ENCODE peak calls at places on chromosomes 11 and 22, in nine cellular contexts. B is BE2C, W is AG09309, I is kidney, V is lower leg skin, R is left ventricle myocardium inferior, O is cardiac muscle cell, S is A549, U is astrocyte of the cerebellum. Q is an unnamed sample.

GRCh38 chr11:113377606-113378005 is 10.0 kb upstream of the ANKK1 start:
- DNase-seq in B (no peak), W (no peak), I (no peak), V (no peak), R (no peak), O (peak), S (no peak), U (no peak), Q (no peak)

GRCh38 chr11:61551630-61552029 is 29.2 kb downstream of the SYT7 start:
- DNase-seq in B (no peak), W (peak), I (peak), V (no peak), R (peak), O (peak), S (peak), U (no peak), Q (no peak)

GRCh38 chr22:47617186-47617585 is 854.7 kb downstream of the TBC1D22A start:
- DNase-seq in B (no peak), W (no peak), I (no peak), V (no peak), R (no peak), O (no peak), S (no peak), U (no peak), Q (no peak)

GRCh38 chr11:86869966-86870570 is 69.7 kb downstream of the PRSS23 start:
- DNase-seq in B (peak), W (peak), I (no peak), V (peak), R (peak), O (peak), S (peak), U (peak), Q (peak)

GRCh38 chr11:112453601-112454577 is 193.2 kb upstream of the PLET1 start:
- DNase-seq in B (peak), W (no peak), I (no peak), V (no peak), R (no peak), O (peak), S (peak), U (no peak), Q (peak)

GRCh38 chr22:42437488-42438292 is 5.5 kb upstream of the NFAM1 start:
- DNase-seq in B (peak), W (no peak), I (peak), V (peak), R (peak), O (peak), S (peak), U (no peak), Q (peak)

GRCh38 chr22:20228055-20228938 is 39.8 kb downstream of the RTN4R start:
- DNase-seq in B (no peak), W (no peak), I (no peak), V (no peak), R (no peak), O (no peak), S (no peak), U (no peak), Q (no peak)

GRCh38 chr11:35282226-35282882 is 137.0 kb downstream of the SLC1A2 start:
- DNase-seq in B (no peak), W (no peak), I (no peak), V (no peak), R (no peak), O (peak), S (peak), U (no peak), Q (no peak)

GRCh38 chr22:19504900-19505734 is 19.1 kb downstream of the CLDN5 start:
- DNase-seq in B (no peak), W (no peak), I (no peak), V (no peak), R (no peak), O (no peak), S (no peak), U (no peak), Q (no peak)

GRCh38 chr11:32830413-32830738 is 649 bp downstream of the PRRG4 start:
- DNase-seq in B (no peak), W (no peak), I (no peak), V (no peak), R (no peak), O (peak), S (peak), U (no peak), Q (peak)

GRCh38 chr11:12212821-12213185 is 102.4 kb downstream of the MICAL2 start:
- DNase-seq in B (no peak), W (no peak), I (no peak), V (no peak), R (no peak), O (no peak), S (no peak), U (no peak), Q (no peak)

GRCh38 chr11:61650781-61651571 is 29.2 kb upstream of the DAGLA start:
- DNase-seq in B (no peak), W (no peak), I (no peak), V (no peak), R (no peak), O (no peak), S (no peak), U (no peak), Q (no peak)

GRCh38 chr11:40292636-40293585 is 1166.5 kb downstream of the LRRC4C start:
- DNase-seq in B (no peak), W (no peak), I (peak), V (no peak), R (no peak), O (peak), S (no peak), U (no peak), Q (no peak)

GRCh38 chr11:14908214-14908880 is 16.3 kb upstream of the CYP2R1 start:
- DNase-seq in B (no peak), W (no peak), I (no peak), V (no peak), R (no peak), O (peak), S (peak), U (no peak), Q (no peak)

GRCh38 chr22:21816787-21817496 is 50.5 kb downstream of the MAPK1 start:
- DNase-seq in B (no peak), W (peak), I (no peak), V (no peak), R (no peak), O (peak), S (peak), U (peak), Q (no peak)

GRCh38 chr11:122882189-122882808 is at the start of gene JHY:
- DNase-seq in B (no peak), W (no peak), I (no peak), V (no peak), R (no peak), O (peak), S (no peak), U (no peak), Q (no peak)

GRCh38 chr11:3807856-3808845 is at the start of gene PGAP2:
- DNase-seq in B (peak), W (no peak), I (peak), V (peak), R (peak), O (peak), S (peak), U (no peak), Q (peak)

GRCh38 chr11:118634435-118635236 is 27.2 kb downstream of the PHLDB1 start:
- DNase-seq in B (peak), W (no peak), I (peak), V (no peak), R (peak), O (peak), S (no peak), U (peak), Q (peak)
- TF ChIP-seq CTCF in B (no peak), W (no peak), I (peak), V (no peak), R (peak), O (peak), S (no peak), U (no peak), Q (no peak)

DNA sequence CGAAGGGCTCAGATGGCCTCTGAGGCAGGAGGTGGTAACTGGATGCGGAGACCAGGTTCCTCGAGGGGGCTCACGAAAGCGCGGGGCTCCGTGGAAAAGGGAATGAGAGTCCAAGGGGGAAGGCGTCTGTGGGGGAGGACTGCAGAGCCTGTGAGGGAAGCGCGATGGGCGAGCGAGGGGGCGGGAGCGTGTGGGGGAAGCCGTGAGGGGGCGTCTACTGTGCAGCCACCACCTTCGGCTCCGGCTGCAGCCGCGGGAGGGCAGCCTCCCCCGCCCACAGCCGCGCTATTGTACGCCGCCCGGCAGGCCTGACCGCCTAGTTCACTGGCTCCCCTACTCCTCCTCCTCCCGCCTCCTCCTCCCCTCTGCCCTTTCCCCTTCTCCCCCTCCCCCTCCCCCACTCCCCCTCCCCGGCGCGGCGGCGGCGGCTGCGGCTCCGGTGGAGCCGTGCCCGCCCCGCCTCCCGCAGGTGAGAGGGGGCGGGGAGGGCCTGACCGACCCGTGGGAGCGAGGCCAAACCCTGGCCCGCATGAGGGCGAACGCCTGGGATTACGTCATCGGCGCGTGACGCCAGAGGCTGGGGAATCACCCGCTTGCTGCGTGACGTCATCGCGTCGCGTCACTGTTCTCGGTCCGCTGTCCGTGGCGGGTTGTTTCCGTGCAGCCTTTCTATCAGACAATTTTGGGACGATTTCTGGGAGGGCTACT is at the start of gene PAK1:
- DNase-seq in B (peak), W (no peak), I (peak), V (peak), R (peak), O (peak), S (peak), U (peak), Q (peak)
- TF ChIP-seq CTCF in B (peak), W (no peak), I (peak), V (no peak), R (peak), O (no peak), S (peak), U (peak), Q (no peak)

DNA sequence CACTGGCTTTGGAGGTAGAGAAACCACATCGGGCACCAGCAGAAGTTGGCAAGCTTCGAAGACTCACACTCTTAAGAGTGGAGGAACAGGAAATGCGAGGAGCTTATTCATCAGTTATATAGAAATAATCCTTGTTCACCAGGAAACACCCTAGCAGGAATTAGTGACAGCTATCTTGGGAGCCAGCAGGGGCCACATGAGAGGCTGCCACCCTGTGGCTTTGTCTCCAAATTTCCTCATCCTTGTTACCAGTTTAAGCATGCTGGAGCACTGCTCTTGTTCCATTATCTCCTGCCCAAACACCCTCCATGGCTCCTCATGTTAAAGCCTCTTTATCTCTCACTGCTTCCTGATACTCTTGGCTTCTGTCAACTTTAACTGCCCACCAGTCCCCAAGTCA is 131.0 kb downstream of the PLEKHA7 start:
- DNase-seq in B (no peak), W (no peak), I (no peak), V (peak), R (peak), O (no peak), S (peak), U (no peak), Q (peak)
- TF ChIP-seq CTCF in B (peak), W (no peak), I (no peak), V (no peak), R (peak), O (peak), S (no peak), U (no peak), Q (no peak)

GRCh38 chr11:125624756-125625213 is at the start of gene CHEK1:
- DNase-seq in B (no peak), W (no peak), I (no peak), V (no peak), R (no peak), O (no peak), S (no peak), U (no peak), Q (no peak)

GRCh38 chr11:125627236-125627910 is 2.4 kb downstream of the CHEK1 start:
- DNase-seq in B (no peak), W (no peak), I (no peak), V (no peak), R (no peak), O (no peak), S (no peak), U (no peak), Q (no peak)

GRCh38 chr11:125626381-125626950 is 1.5 kb downstream of the CHEK1 start:
- DNase-seq in B (no peak), W (no peak), I (no peak), V (no peak), R (no peak), O (no peak), S (no peak), U (peak), Q (no peak)

GRCh38 chr11:125625225-125625593 is 246 bp downstream of the CHEK1 start:
- DNase-seq in B (no peak), W (peak), I (no peak), V (no peak), R (no peak), O (no peak), S (no peak), U (no peak), Q (no peak)

GRCh38 chr11:125625594-125626380 is 824 bp downstream of the CHEK1 start:
- DNase-seq in B (peak), W (peak), I (peak), V (peak), R (peak), O (peak), S (peak), U (peak), Q (peak)
- TF ChIP-seq CTCF in B (no peak), W (no peak), I (no peak), V (no peak), R (no peak), O (no peak), S (no peak), U (no peak), Q (no peak)

GRCh38 chr22:45896153-45896951 is 80.6 kb downstream of the WNT7B start:
- DNase-seq in B (peak), W (no peak), I (peak), V (no peak), R (peak), O (no peak), S (no peak), U (no peak), Q (peak)
- TF ChIP-seq CTCF in B (no peak), W (no peak), I (no peak), V (no peak), R (no peak), O (no peak), S (no peak), U (no peak), Q (no peak)

GRCh38 chr22:37139762-37140161 is 10.0 kb downstream of the IL2RB start:
- DNase-seq in B (no peak), W (no peak), I (no peak), V (no peak), R (no peak), O (no peak), S (no peak), U (no peak), Q (no peak)
- TF ChIP-seq CTCF in B (no peak), W (no peak), I (no peak), V (no peak), R (no peak), O (no peak), S (no peak), U (no peak), Q (no peak)